ENCODE peak calls at places on chromosomes 4 and X, in four cellular contexts. P is CD8-positive, alpha-beta T cell; Q is ovary; U is right cardiac atrium. B is an unnamed sample.

GRCh38 chrX:55710701-55711100 is 6.8 kb upstream of the RRAGB start:
- DNase-seq in P (no peak), Q (no peak), U (no peak), B (no peak)

GRCh38 chr4:34046580-34046979 is 2197.7 kb downstream of the ARAP2 start:
- DNase-seq in U (no peak), Q (no peak), P (no peak), B (no peak)

GRCh38 chr4:88629826-88630225 is 37.5 kb downstream of the HERC3 start:
- DNase-seq in P (no peak), Q (no peak), U (no peak), B (no peak)

GRCh38 chr4:761739-762138 is 56.1 kb downstream of the PCGF3 start:
- DNase-seq in P (no peak), Q (no peak), U (peak; percentile 50), B (no peak)

GRCh38 chr4:105520819-105521790 is 31.3 kb upstream of the ARHGEF38 start:
- DNase-seq in Q (no peak), U (no peak), P (no peak), B (no peak)

GRCh38 chrX:110383414-110383813 is 24.8 kb downstream of the RTL9 start:
- DNase-seq in P (no peak), Q (no peak), U (no peak), B (no peak)

GRCh38 chr4:144819591-144819990 is 173.6 kb downstream of the HHIP start:
- DNase-seq in U (no peak), Q (no peak), P (no peak), B (no peak)

GRCh38 chr4:10018818-10019438 is 2.4 kb downstream of the SLC2A9 start:
- DNase-seq in P (peak; percentile 85), U (peak; percentile 99), Q (peak; percentile 99), B (peak; percentile 89)

GRCh38 chr4:168021666-168022065 is 70.7 kb upstream of the ANXA10 start:
- DNase-seq in U (no peak), P (no peak), Q (no peak), B (no peak)

GRCh38 chr4:47640911-47641310 is 155.8 kb downstream of the ATP10D start:
- DNase-seq in U (no peak), Q (no peak), P (no peak), B (no peak)

GRCh38 chr4:98528882-98529281 is 129.5 kb downstream of the TSPAN5 start:
- DNase-seq in U (no peak), Q (no peak), P (no peak), B (no peak)

GRCh38 chr4:123446791-123447474 is 50.3 kb downstream of the SPRY1 start:
- DNase-seq in U (no peak), P (no peak), Q (no peak), B (no peak)

GRCh38 chr4:98864560-98864959 is 64.4 kb downstream of the EIF4E start:
- DNase-seq in P (no peak), U (no peak), Q (no peak), B (no peak)

GRCh38 chr4:7049295-7049694 is 6.1 kb downstream of the TADA2B start:
- DNase-seq in P (no peak), Q (no peak), U (no peak), B (no peak)

GRCh38 chr4:68011684-68012083 is 48.4 kb upstream of the TMPRSS11A start:
- DNase-seq in P (no peak), Q (no peak), U (no peak), B (no peak)

GRCh38 chr4:82043081-82043808 is 330.5 kb downstream of the HNRNPD start:
- DNase-seq in U (peak; percentile 37), Q (no peak), P (no peak), B (no peak)

GRCh38 chrX:13689519-13690211 is 737 bp downstream of the RAB9A start:
- DNase-seq in P (no peak), Q (no peak), U (no peak), B (no peak)

GRCh38 chrX:19512359-19512758 is 2.9 kb downstream of the MAP3K15 start:
- DNase-seq in P (no peak), U (no peak), Q (no peak), B (no peak)

GRCh38 chr4:183388777-183389176 is 55.7 kb upstream of the CDKN2AIP start:
- DNase-seq in Q (no peak), P (no peak), U (no peak), B (no peak)

GRCh38 chr4:124631760-124632159 is 80.8 kb downstream of the ANKRD50 start:
- DNase-seq in P (no peak), U (peak; percentile 48), Q (peak; percentile 28), B (no peak)

GRCh38 chr4:150130953-150131352 is 52.7 kb downstream of the DCLK2 start:
- DNase-seq in P (no peak), Q (no peak), U (peak; percentile 37), B (no peak)

GRCh38 chrX:134600714-134601113 is 57.6 kb downstream of the PLAC1 start:
- DNase-seq in Q (no peak), P (no peak), U (no peak), B (no peak)

GRCh38 chr4:6804082-6804752 is 21.7 kb downstream of the KIAA0232 start:
- DNase-seq in Q (no peak), P (no peak), U (no peak), B (no peak)

GRCh38 chrX:47200385-47201150 is 6.9 kb downstream of the UBA1 start:
- DNase-seq in U (peak; percentile 78), Q (no peak), P (no peak), B (no peak)

GRCh38 chrX:22378296-22378695 is 105.6 kb downstream of the CBLL2 start:
- DNase-seq in U (no peak), P (no peak), Q (no peak), B (no peak)

GRCh38 chr4:8526363-8526855 is 53.8 kb upstream of the GPR78 start:
- DNase-seq in U (no peak), Q (no peak), P (no peak), B (no peak)

GRCh38 chr4:179372746-179373145 is 1930.5 kb upstream of the AGA start:
- DNase-seq in P (no peak), U (no peak), Q (no peak), B (no peak)

GRCh38 chr4:147924604-147925412 is 192.9 kb downstream of the ARHGAP10 start:
- DNase-seq in U (peak; percentile 49), Q (peak; percentile 35), P (no peak), B (no peak)

GRCh38 chr4:186228514-186228894 is 1.2 kb downstream of the KLKB1 start:
- DNase-seq in U (no peak), Q (no peak), P (no peak), B (no peak)

GRCh38 chrX:11180571-11180970 is 69.4 kb downstream of the HCCS start:
- DNase-seq in Q (no peak), P (no peak), U (no peak), B (no peak)

GRCh38 chr4:95929448-95930064 is 89.7 kb downstream of the PDHA2 start:
- DNase-seq in U (no peak), P (no peak), Q (no peak), B (no peak)

GRCh38 chrX:136742721-136743379 is 37.9 kb downstream of the ARHGEF6 start:
- DNase-seq in Q (no peak), P (no peak), U (no peak), B (no peak)

GRCh38 chr4:101028886-101029285 is 318.4 kb downstream of the PPP3CA start:
- DNase-seq in U (no peak), Q (no peak), P (no peak), B (no peak)

GRCh38 chrX:48802089-48802812 is 384 bp downstream of the HDAC6 start:
- DNase-seq in Q (peak; percentile 77), P (peak; percentile 2), U (peak; percentile 95), B (peak; percentile 50)

GRCh38 chr4:107034982-107035710 is 967 bp downstream of the DKK2 start:
- DNase-seq in Q (peak; percentile 7), P (no peak), U (peak; percentile 54), B (no peak)

GRCh38 chr4:87855540-87855939 is 22.8 kb downstream of the MEPE start:
- DNase-seq in P (no peak), Q (no peak), U (no peak), B (no peak)

GRCh38 chr4:2968381-2968780 is 5.0 kb downstream of the GRK4 start:
- DNase-seq in Q (no peak), U (no peak), P (no peak), B (no peak)

GRCh38 chr4:156584100-156584499 is 387.5 kb downstream of the PDGFC start:
- DNase-seq in P (no peak), U (no peak), Q (no peak), B (no peak)

GRCh38 chrX:15500497-15500966 is at the start of gene BMX:
- DNase-seq in Q (no peak), P (no peak), U (peak; percentile 70), B (no peak)

GRCh38 chrX:15509845-15510244 is 9.2 kb downstream of the BMX start:
- DNase-seq in U (no peak), P (no peak), Q (no peak), B (no peak)

GRCh38 chrX:15501506-15501905 is 899 bp downstream of the BMX start:
- DNase-seq in U (no peak), Q (no peak), P (no peak), B (no peak)

GRCh38 chrX:15507005-15507404 is 6.4 kb downstream of the BMX start:
- DNase-seq in U (no peak), P (no peak), Q (no peak), B (no peak)

DNA sequence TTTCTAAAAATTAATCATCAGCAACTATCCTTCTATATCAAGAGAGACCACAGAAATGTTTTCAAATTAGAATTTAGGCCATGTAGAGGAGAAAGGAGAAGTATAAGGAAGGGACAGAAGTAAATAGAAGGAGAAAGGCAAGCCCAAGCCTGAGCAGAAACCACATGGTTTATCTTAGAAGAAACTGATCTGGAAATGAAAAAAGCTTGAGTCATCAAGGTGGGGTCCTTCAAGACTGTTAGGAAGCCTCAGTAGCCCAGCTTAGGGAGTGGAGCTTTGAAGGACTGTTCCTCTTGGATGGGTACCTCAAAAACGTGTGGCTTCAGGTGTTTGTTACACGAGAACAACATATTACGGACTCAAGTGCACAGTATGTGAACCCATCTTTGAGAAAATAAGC is 4.5 kb downstream of the BMX start:
- DNase-seq in P (no peak), U (no peak), Q (no peak), B (no peak)
- H3K4me1 ChIP-seq in P (no peaks in the 10 kb centered on the region), U (peaks cover 2% of the 10 kb centered on the region), Q (no peaks in the 10 kb centered on the region), B (no peaks in the 10 kb centered on the region)

GRCh38 chr4:76998251-76998901 is 48.8 kb downstream of the SEPTIN11 start:
- DNase-seq in P (no peak), U (no peak), Q (no peak), B (no peak)
- H3K4me1 ChIP-seq in P (peaks cover 22% of the 10 kb centered on the region), U (peaks cover 5% of the 10 kb centered on the region), Q (peaks cover 2% of the 10 kb centered on the region), B (peaks cover 13% of the 10 kb centered on the region)

GRCh38 chr4:25235401-25235800 is 1.6 kb downstream of the PI4K2B start:
- DNase-seq in P (no peak), Q (no peak), U (no peak), B (no peak)
- H3K4me1 ChIP-seq in P (peaks cover 15% of the 10 kb centered on the region), Q (peaks cover 1% of the 10 kb centered on the region), U (no peaks in the 10 kb centered on the region), B (peaks cover 7% of the 10 kb centered on the region)

GRCh38 chr4:137082051-137082450 is 450.2 kb downstream of the PCDH18 start:
- DNase-seq in Q (no peak), P (no peak), U (no peak), B (no peak)

GRCh38 chr4:137083571-137083970 is 448.7 kb downstream of the PCDH18 start:
- DNase-seq in Q (no peak), P (no peak), U (no peak), B (no peak)
- H3K4me1 ChIP-seq in Q (no peaks in the 10 kb centered on the region), P (no peaks in the 10 kb centered on the region), U (no peaks in the 10 kb centered on the region), B (no peaks in the 10 kb centered on the region)